ENCODE peak calls at places on chromosomes 16 and 17, in four cellular contexts. C is transverse colon, R is fibroblast of lung, S is cardiac muscle cell. Q is an unnamed sample.

GRCh38 chr17:28906276-28907051 is 3.6 kb upstream of the DHRS13 start:
- DNase-seq in S (no peak), R (no peak), C (no peak), Q (no peak)

GRCh38 chr16:29745126-29745852 is 501 bp downstream of the C16orf54 start:
- DNase-seq in R (no peak), S (no peak), C (peak), Q (no peak)

GRCh38 chr17:75652934-75653549 is 13.9 kb downstream of the RECQL5 start:
- DNase-seq in S (peak), C (no peak), R (peak), Q (no peak)

GRCh38 chr17:83180996-83181481 is 101.6 kb downstream of the METRNL start:
- DNase-seq in S (no peak), C (no peak), R (no peak), Q (no peak)

GRCh38 chr17:55495239-55495638 is 16.0 kb downstream of the SMIM36 start:
- DNase-seq in S (no peak), C (no peak), R (no peak), Q (no peak)

GRCh38 chr17:50425682-50426471 is at the start of gene ACSF2:
- DNase-seq in C (peak), S (peak), R (peak), Q (no peak)

GRCh38 chr16:69921125-69921524 is 30.0 kb upstream of the CLEC18A start:
- DNase-seq in R (peak), C (no peak), S (no peak), Q (no peak)

GRCh38 chr17:50575581-50576210 is 15.2 kb downstream of the CACNA1G start:
- DNase-seq in C (no peak), R (no peak), S (no peak), Q (no peak)

GRCh38 chr17:75010683-75011406 is 1.6 kb upstream of the MRPL58 start:
- DNase-seq in C (peak), S (no peak), R (peak), Q (peak)

GRCh38 chr16:90077757-90078593 is 844 bp upstream of the PRDM7 start:
- DNase-seq in R (peak), C (peak), S (peak), Q (no peak)

GRCh38 chr17:10756604-10757003 is 26.8 kb upstream of the TMEM220 start:
- DNase-seq in C (no peak), R (no peak), S (no peak), Q (no peak)

GRCh38 chr16:71676236-71676635 is 48.3 kb downstream of the PHLPP2 start:
- DNase-seq in S (no peak), C (no peak), R (no peak), Q (peak)

GRCh38 chr17:62703776-62704380 is 76.4 kb downstream of the MRC2 start:
- DNase-seq in C (peak), S (peak), R (peak), Q (peak)

GRCh38 chr17:8189041-8189710 is 804 bp downstream of the BORCS6 start:
- DNase-seq in C (peak), R (peak), S (no peak), Q (no peak)

GRCh38 chr17:79832211-79833109 is 6.8 kb downstream of the CBX4 start:
- DNase-seq in C (no peak), S (peak), R (no peak), Q (no peak)

GRCh38 chr16:5450435-5451104 is 353.0 kb upstream of the EEF2KMT start:
- DNase-seq in R (no peak), S (no peak), C (no peak), Q (no peak)

GRCh38 chr17:41649923-41650519 is 25.6 kb upstream of the KRT17 start:
- DNase-seq in R (no peak), C (no peak), S (no peak), Q (no peak)

GRCh38 chr16:7303014-7303676 is 29.5 kb upstream of the RBFOX1 start:
- DNase-seq in S (peak), C (no peak), R (no peak), Q (peak)

GRCh38 chr16:77834600-77834963 is 46.2 kb downstream of the VAT1L start:
- DNase-seq in R (peak), S (no peak), C (no peak), Q (no peak)

GRCh38 chr17:1644493-1645206 is 882 bp downstream of the SCARF1 start:
- DNase-seq in C (no peak), S (no peak), R (peak), Q (no peak)

GRCh38 chr16:85607796-85608514 is 5.2 kb upstream of the GSE1 start:
- DNase-seq in R (no peak), C (no peak), S (no peak), Q (no peak)
- H3K27ac ChIP-seq in R (no peak), C (peak), S (peak), Q (no peak)

DNA sequence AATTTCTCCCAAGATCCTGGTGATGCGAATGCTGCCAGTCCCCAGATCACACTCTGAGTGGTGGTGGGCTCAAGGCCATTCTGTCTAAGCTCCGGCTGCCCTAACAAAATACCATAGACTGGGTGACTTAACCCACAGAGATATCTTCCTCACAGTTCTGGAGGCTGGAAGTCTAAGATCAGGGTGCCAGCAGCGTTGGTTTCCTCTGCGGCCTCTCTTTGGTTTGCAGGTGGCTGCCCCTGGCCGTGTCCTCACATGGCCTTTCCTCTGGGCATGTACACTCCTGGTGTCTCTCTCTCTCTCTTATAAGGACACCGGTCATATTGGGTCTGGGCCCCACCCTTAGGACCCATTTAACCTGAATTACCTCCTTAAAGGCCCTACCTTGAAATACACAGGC is 89.9 kb downstream of the CRISPLD2 start:
- DNase-seq in S (no peak), R (no peak), C (no peak), Q (no peak)
- H3K4me3 ChIP-seq in S (no peak), R (no peak), C (no peak), Q (no peak)

GRCh38 chr16:11224894-11225676 is 30.9 kb downstream of the SOCS1 start:
- DNase-seq in R (no peak), C (peak), S (no peak), Q (no peak)
- H3K27ac ChIP-seq in R (no peak), C (peak), S (no peak), Q (no peak)

DNA sequence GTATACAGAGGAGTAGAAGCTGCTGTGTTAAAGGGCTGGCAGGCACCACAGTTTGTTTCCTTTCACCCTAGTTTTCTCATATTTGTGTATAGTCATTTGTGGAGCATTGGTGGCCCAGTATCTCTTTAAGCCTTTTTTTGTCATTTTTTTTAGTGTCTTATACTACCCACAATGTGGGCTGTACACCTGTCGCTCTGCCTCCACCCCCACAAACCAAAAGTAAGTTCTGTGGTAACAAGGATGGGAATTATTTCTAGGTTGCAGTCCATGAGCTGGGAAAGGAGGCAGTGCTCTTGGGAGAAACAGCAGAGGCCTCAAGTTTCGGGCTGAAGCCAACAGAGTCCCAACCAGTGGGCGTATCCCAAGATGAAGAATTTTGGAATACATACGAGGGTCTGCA is 6.2 kb downstream of the ZNF75A start:
- DNase-seq in S (no peak), C (no peak), R (no peak), Q (no peak)
- H3K4me3 ChIP-seq in S (no peak), C (no peak), R (no peak), Q (no peak)

Q was measured in dorsolateral prefrontal cortex.